ENCODE peak calls at places on chromosomes 16 and 17, in ten cellular contexts. One of them, this sample, is unnamed.
A peak's percentile ranks its signal among the peaks of the same experiment; 100 is the strongest.

GRCh38 chr17:7717756-7718350 is 309 bp downstream of the DNAH2 start:
- DNase-seq in lower lobe of right lung: no peak
- DNase-seq in heart left ventricle: no peak
- DNase-seq in tibial nerve: no peak
- DNase-seq in fibroblast of pulmonary artery: peak; percentile 17
- DNase-seq in left ventricle myocardium inferior: no peak
- DNase-seq in fibroblast of lung: peak; percentile 12
- DNase-seq in choroid plexus epithelial cell: peak; percentile 51
- DNase-seq in cardiac fibroblast: no peak
- DNase-seq in AG09309: no peak
- DNase-seq in this sample: no peak

GRCh38 chr17:34154916-34155730 is 100.0 kb upstream of the CCL2 start:
- DNase-seq in cardiac fibroblast: no peak
- DNase-seq in left ventricle myocardium inferior: no peak
- DNase-seq in AG09309: no peak
- DNase-seq in choroid plexus epithelial cell: no peak
- DNase-seq in tibial nerve: no peak
- DNase-seq in lower lobe of right lung: no peak
- DNase-seq in fibroblast of lung: no peak
- DNase-seq in fibroblast of pulmonary artery: no peak
- DNase-seq in heart left ventricle: no peak
- DNase-seq in this sample: no peak

GRCh38 chr16:49924078-49924477 is 68.2 kb upstream of the ZNF423 start:
- DNase-seq in fibroblast of pulmonary artery: no peak
- DNase-seq in cardiac fibroblast: no peak
- DNase-seq in tibial nerve: no peak
- DNase-seq in fibroblast of lung: no peak
- DNase-seq in AG09309: no peak
- DNase-seq in lower lobe of right lung: no peak
- DNase-seq in left ventricle myocardium inferior: no peak
- DNase-seq in choroid plexus epithelial cell: peak; percentile 6
- DNase-seq in heart left ventricle: no peak
- DNase-seq in this sample: no peak

GRCh38 chr16:68493412-68494070 is 45.2 kb upstream of the SMPD3 start:
- DNase-seq in fibroblast of lung: no peak
- DNase-seq in fibroblast of pulmonary artery: no peak
- DNase-seq in AG09309: no peak
- DNase-seq in heart left ventricle: no peak
- DNase-seq in choroid plexus epithelial cell: no peak
- DNase-seq in cardiac fibroblast: no peak
- DNase-seq in left ventricle myocardium inferior: no peak
- DNase-seq in tibial nerve: no peak
- DNase-seq in lower lobe of right lung: no peak
- DNase-seq in this sample: no peak

GRCh38 chr17:40791808-40792436 is 7.8 kb downstream of the KRT28 start:
- DNase-seq in lower lobe of right lung: no peak
- DNase-seq in AG09309: no peak
- DNase-seq in heart left ventricle: no peak
- DNase-seq in fibroblast of lung: peak; percentile 68
- DNase-seq in choroid plexus epithelial cell: peak; percentile 68
- DNase-seq in tibial nerve: no peak
- DNase-seq in left ventricle myocardium inferior: no peak
- DNase-seq in cardiac fibroblast: peak; percentile 61
- DNase-seq in fibroblast of pulmonary artery: peak; percentile 65
- DNase-seq in this sample: peak; percentile 59

GRCh38 chr16:49743206-49743470 is 112.8 kb downstream of the ZNF423 start:
- DNase-seq in choroid plexus epithelial cell: no peak
- DNase-seq in lower lobe of right lung: no peak
- DNase-seq in cardiac fibroblast: no peak
- DNase-seq in heart left ventricle: no peak
- DNase-seq in fibroblast of pulmonary artery: no peak
- DNase-seq in tibial nerve: no peak
- DNase-seq in AG09309: no peak
- DNase-seq in fibroblast of lung: no peak
- DNase-seq in left ventricle myocardium inferior: no peak
- DNase-seq in this sample: no peak

GRCh38 chr17:4420692-4421131 is 13.0 kb upstream of the SPNS3 start:
- DNase-seq in cardiac fibroblast: peak; percentile 84
- DNase-seq in choroid plexus epithelial cell: peak; percentile 85
- DNase-seq in lower lobe of right lung: no peak
- DNase-seq in tibial nerve: no peak
- DNase-seq in AG09309: peak; percentile 45
- DNase-seq in heart left ventricle: peak; percentile 54
- DNase-seq in fibroblast of pulmonary artery: peak; percentile 84
- DNase-seq in left ventricle myocardium inferior: no peak
- DNase-seq in fibroblast of lung: peak; percentile 81
- DNase-seq in this sample: peak; percentile 61

GRCh38 chr17:44766409-44767038 is 7.7 kb downstream of the ADAM11 start:
- DNase-seq in choroid plexus epithelial cell: no peak
- DNase-seq in tibial nerve: no peak
- DNase-seq in fibroblast of pulmonary artery: no peak
- DNase-seq in cardiac fibroblast: no peak
- DNase-seq in lower lobe of right lung: no peak
- DNase-seq in AG09309: no peak
- DNase-seq in fibroblast of lung: no peak
- DNase-seq in left ventricle myocardium inferior: no peak
- DNase-seq in heart left ventricle: no peak
- DNase-seq in this sample: no peak

GRCh38 chr16:3979518-3979917 is 99.0 kb upstream of the CREBBP start:
- DNase-seq in lower lobe of right lung: no peak
- DNase-seq in AG09309: no peak
- DNase-seq in cardiac fibroblast: no peak
- DNase-seq in fibroblast of lung: no peak
- DNase-seq in left ventricle myocardium inferior: no peak
- DNase-seq in heart left ventricle: no peak
- DNase-seq in fibroblast of pulmonary artery: no peak
- DNase-seq in tibial nerve: no peak
- DNase-seq in choroid plexus epithelial cell: no peak
- DNase-seq in this sample: no peak

GRCh38 chr16:13779676-13780075 is 140.3 kb upstream of the ERCC4 start:
- DNase-seq in left ventricle myocardium inferior: no peak
- DNase-seq in tibial nerve: no peak
- DNase-seq in fibroblast of pulmonary artery: no peak
- DNase-seq in choroid plexus epithelial cell: no peak
- DNase-seq in fibroblast of lung: no peak
- DNase-seq in heart left ventricle: no peak
- DNase-seq in lower lobe of right lung: no peak
- DNase-seq in AG09309: no peak
- DNase-seq in cardiac fibroblast: no peak
- DNase-seq in this sample: no peak

GRCh38 chr17:75779250-75779986 is 5.2 kb upstream of the UNK start:
- DNase-seq in heart left ventricle: peak; percentile 98
- DNase-seq in left ventricle myocardium inferior: peak; percentile 95
- DNase-seq in choroid plexus epithelial cell: peak; percentile 100
- DNase-seq in AG09309: peak; percentile 99
- DNase-seq in fibroblast of pulmonary artery: peak; percentile 100
- DNase-seq in tibial nerve: peak; percentile 95
- DNase-seq in fibroblast of lung: peak; percentile 100
- DNase-seq in lower lobe of right lung: peak; percentile 96
- DNase-seq in cardiac fibroblast: peak; percentile 100
- DNase-seq in this sample: peak; percentile 93
- TF ChIP-seq CTCF in heart left ventricle: no peak
- TF ChIP-seq CTCF in left ventricle myocardium inferior: peak; percentile 17
- TF ChIP-seq CTCF in choroid plexus epithelial cell: no peak
- TF ChIP-seq CTCF in AG09309: no peak
- TF ChIP-seq CTCF in fibroblast of pulmonary artery: no peak
- TF ChIP-seq CTCF in tibial nerve: no peak
- TF ChIP-seq CTCF in fibroblast of lung: no peak
- TF ChIP-seq CTCF in lower lobe of right lung: no peak
- TF ChIP-seq CTCF in cardiac fibroblast: no peak
- TF ChIP-seq CTCF in this sample: peak; percentile 2

GRCh38 chr17:9872852-9873251 is 32.2 kb downstream of the RCVRN start:
- DNase-seq in lower lobe of right lung: no peak
- DNase-seq in fibroblast of pulmonary artery: no peak
- DNase-seq in tibial nerve: no peak
- DNase-seq in fibroblast of lung: no peak
- DNase-seq in cardiac fibroblast: no peak
- DNase-seq in AG09309: no peak
- DNase-seq in choroid plexus epithelial cell: peak; percentile 20
- DNase-seq in left ventricle myocardium inferior: no peak
- DNase-seq in heart left ventricle: no peak
- DNase-seq in this sample: no peak

GRCh38 chr17:9875441-9875840 is 29.6 kb downstream of the RCVRN start:
- DNase-seq in choroid plexus epithelial cell: peak; percentile 95
- DNase-seq in heart left ventricle: no peak
- DNase-seq in fibroblast of pulmonary artery: peak; percentile 31
- DNase-seq in lower lobe of right lung: no peak
- DNase-seq in tibial nerve: no peak
- DNase-seq in cardiac fibroblast: peak; percentile 78
- DNase-seq in left ventricle myocardium inferior: no peak
- DNase-seq in AG09309: no peak
- DNase-seq in fibroblast of lung: peak; percentile 85
- DNase-seq in this sample: peak; percentile 21

GRCh38 chr17:9878791-9879525 is 26.1 kb downstream of the RCVRN start:
- DNase-seq in left ventricle myocardium inferior: no peak
- DNase-seq in lower lobe of right lung: no peak
- DNase-seq in choroid plexus epithelial cell: peak; percentile 50
- DNase-seq in tibial nerve: no peak
- DNase-seq in fibroblast of pulmonary artery: no peak
- DNase-seq in fibroblast of lung: peak; percentile 35
- DNase-seq in AG09309: no peak
- DNase-seq in heart left ventricle: no peak
- DNase-seq in cardiac fibroblast: no peak
- DNase-seq in this sample: no peak

GRCh38 chr17:9878361-9878760 is 26.7 kb downstream of the RCVRN start:
- DNase-seq in cardiac fibroblast: no peak
- DNase-seq in fibroblast of lung: no peak
- DNase-seq in tibial nerve: no peak
- DNase-seq in heart left ventricle: no peak
- DNase-seq in choroid plexus epithelial cell: no peak
- DNase-seq in lower lobe of right lung: no peak
- DNase-seq in fibroblast of pulmonary artery: no peak
- DNase-seq in AG09309: no peak
- DNase-seq in left ventricle myocardium inferior: no peak
- DNase-seq in this sample: no peak

GRCh38 chr17:9874722-9875121 is 30.3 kb downstream of the RCVRN start:
- DNase-seq in choroid plexus epithelial cell: no peak
- DNase-seq in fibroblast of pulmonary artery: no peak
- DNase-seq in left ventricle myocardium inferior: no peak
- DNase-seq in cardiac fibroblast: no peak
- DNase-seq in tibial nerve: no peak
- DNase-seq in lower lobe of right lung: no peak
- DNase-seq in AG09309: no peak
- DNase-seq in fibroblast of lung: no peak
- DNase-seq in heart left ventricle: no peak
- DNase-seq in this sample: no peak
- TF ChIP-seq CTCF in choroid plexus epithelial cell: no peak
- TF ChIP-seq CTCF in fibroblast of pulmonary artery: no peak
- TF ChIP-seq CTCF in left ventricle myocardium inferior: peak; percentile 10
- TF ChIP-seq CTCF in cardiac fibroblast: no peak
- TF ChIP-seq CTCF in tibial nerve: no peak
- TF ChIP-seq CTCF in lower lobe of right lung: no peak
- TF ChIP-seq CTCF in AG09309: no peak
- TF ChIP-seq CTCF in fibroblast of lung: no peak
- TF ChIP-seq CTCF in heart left ventricle: no peak
- TF ChIP-seq CTCF in this sample: no peak

DNA sequence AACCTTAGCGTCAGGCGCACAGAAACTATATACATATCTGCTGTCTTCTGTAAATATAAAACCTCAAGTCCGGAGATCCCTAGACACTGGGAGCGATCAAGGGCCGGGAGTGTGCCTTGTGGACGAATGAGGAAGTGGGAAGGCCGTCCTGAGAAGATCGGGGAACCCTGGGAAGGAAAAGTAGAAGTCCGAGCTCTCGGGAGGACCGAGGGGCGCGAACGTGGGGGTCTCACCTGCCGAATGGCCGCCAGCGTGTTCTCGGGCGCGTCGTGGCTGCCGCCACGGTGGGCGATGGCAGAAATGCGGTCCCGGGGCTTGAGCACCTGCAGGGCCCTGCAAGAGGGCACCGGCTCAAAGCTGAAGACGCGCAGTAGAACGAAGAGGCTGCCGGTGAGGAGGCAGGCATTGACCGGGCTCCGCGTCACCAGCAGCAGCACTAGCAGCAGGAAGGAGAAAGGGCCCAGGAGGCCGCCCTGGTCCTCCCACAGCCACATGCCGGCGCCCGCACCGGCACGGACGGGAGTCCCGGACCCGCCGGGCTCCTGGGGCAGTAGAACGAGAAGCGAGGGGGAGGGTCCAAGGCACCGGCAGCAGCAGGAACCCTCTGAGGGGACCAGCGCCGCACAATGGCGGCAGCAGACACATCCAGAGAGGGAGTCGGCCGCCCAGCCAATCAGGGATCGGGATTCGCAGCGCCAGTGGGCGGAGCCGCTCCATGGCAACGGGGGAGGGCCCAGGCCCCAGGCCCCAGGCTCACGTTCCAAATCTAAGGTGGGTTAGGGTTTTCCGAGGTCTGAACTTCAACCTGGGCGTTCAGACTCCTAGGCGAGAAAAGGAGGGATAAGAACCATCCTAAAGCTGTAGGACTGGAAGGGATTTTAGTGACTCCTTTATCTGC is at the start of gene GDE1:
- DNase-seq in AG09309: peak; percentile 46
- DNase-seq in heart left ventricle: peak; percentile 96
- DNase-seq in tibial nerve: peak; percentile 92
- DNase-seq in fibroblast of lung: peak; percentile 85
- DNase-seq in choroid plexus epithelial cell: peak; percentile 90
- DNase-seq in cardiac fibroblast: peak; percentile 89
- DNase-seq in fibroblast of pulmonary artery: peak; percentile 88
- DNase-seq in lower lobe of right lung: peak; percentile 96
- DNase-seq in left ventricle myocardium inferior: peak; percentile 96
- DNase-seq in this sample: peak; percentile 97
- TF ChIP-seq CTCF in AG09309: peak; percentile 32
- TF ChIP-seq CTCF in heart left ventricle: peak; percentile 17
- TF ChIP-seq CTCF in tibial nerve: peak; percentile 24
- TF ChIP-seq CTCF in fibroblast of lung: peak; percentile 33
- TF ChIP-seq CTCF in choroid plexus epithelial cell: peak; percentile 48
- TF ChIP-seq CTCF in cardiac fibroblast: peak; percentile 36
- TF ChIP-seq CTCF in fibroblast of pulmonary artery: peak; percentile 40
- TF ChIP-seq CTCF in lower lobe of right lung: peak; percentile 48
- TF ChIP-seq CTCF in left ventricle myocardium inferior: peak; percentile 29
- TF ChIP-seq CTCF in this sample: no peak

DNA sequence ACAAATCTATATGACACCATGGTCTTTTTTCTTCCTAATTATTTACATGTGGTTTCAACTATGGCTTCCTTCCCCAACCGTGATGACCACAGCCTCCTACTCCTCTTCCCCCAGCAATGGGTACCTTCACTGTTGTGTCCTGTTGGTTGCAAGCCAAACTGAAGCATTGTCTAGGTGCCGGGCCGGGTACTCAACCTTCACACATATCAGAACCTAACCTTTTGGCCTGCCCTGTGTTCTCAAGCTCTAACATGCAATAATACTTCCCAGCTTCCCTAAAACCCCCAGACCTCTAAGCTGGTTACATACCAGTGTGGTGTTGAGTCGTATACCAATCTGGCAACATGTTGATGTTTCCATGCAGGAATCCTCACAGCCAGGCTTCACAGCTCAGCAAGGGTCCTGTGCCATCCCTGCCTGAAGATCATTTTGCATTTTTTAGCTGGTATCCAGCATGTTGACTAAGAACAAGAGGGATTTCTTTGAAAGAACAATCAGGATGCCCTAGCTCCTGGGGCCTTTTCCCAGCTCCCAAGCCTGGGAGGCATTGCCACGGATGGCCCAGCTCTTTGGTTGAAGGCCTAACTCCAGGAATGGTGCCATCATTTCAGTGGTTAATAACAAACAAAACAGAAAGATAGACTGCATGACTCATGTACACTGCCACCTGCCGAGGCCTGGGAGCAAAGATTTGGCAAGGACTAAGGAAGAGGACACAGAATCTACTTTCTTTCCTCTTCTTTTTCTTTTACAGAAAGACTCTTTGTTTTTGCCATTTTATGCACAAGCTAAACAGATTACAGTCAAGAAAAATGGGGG is 373.7 kb upstream of the SALL1 start:
- DNase-seq in tibial nerve: no peak
- DNase-seq in AG09309: peak; percentile 38
- DNase-seq in heart left ventricle: no peak
- DNase-seq in choroid plexus epithelial cell: peak; percentile 71
- DNase-seq in lower lobe of right lung: no peak
- DNase-seq in fibroblast of lung: peak; percentile 79
- DNase-seq in cardiac fibroblast: peak; percentile 44
- DNase-seq in left ventricle myocardium inferior: no peak
- DNase-seq in fibroblast of pulmonary artery: peak; percentile 49
- DNase-seq in this sample: peak; percentile 46
- TF ChIP-seq CTCF in tibial nerve: no peak
- TF ChIP-seq CTCF in AG09309: peak; percentile 24
- TF ChIP-seq CTCF in heart left ventricle: no peak
- TF ChIP-seq CTCF in choroid plexus epithelial cell: peak; percentile 52
- TF ChIP-seq CTCF in lower lobe of right lung: no peak
- TF ChIP-seq CTCF in fibroblast of lung: no peak
- TF ChIP-seq CTCF in cardiac fibroblast: no peak
- TF ChIP-seq CTCF in left ventricle myocardium inferior: no peak
- TF ChIP-seq CTCF in fibroblast of pulmonary artery: no peak
- TF ChIP-seq CTCF in this sample: peak; percentile 30